ENCODE peak calls at places on chromosomes 1 and 21, in nine cellular contexts. N is GF-D8; R is anterior cingulate cortex; D is NCI-H774; W is thoracic aorta; T is posterior cingulate gyrus; O is activated gamma-delta T cell treated with Interleukin-2 at 50 U/mL for 16 hours; S is activated CD8-positive, alpha-beta memory T cell treated with anti-CD3 and anti-CD28 coated beads for 1 hour; H is choroid plexus epithelial cell. G is an unnamed sample.

GRCh38 chr1:40649592-40649930 is 15.9 kb downstream of the RIMS3 start:
- DNase-seq in N (no peak), R (no peak), D (no peak), W (no peak), T (peak), O (no peak), S (no peak), H (no peak), G (no peak)

GRCh38 chr1:243470492-243470891 is 214.7 kb downstream of the SDCCAG8 start:
- DNase-seq in N (no peak), R (no peak), D (peak), W (no peak), T (peak), O (no peak), S (no peak), H (no peak), G (no peak)

GRCh38 chr1:18373882-18374493 is 106.7 kb upstream of the KLHDC7A start:
- DNase-seq in N (no peak), R (no peak), D (no peak), W (no peak), T (peak), O (no peak), S (no peak), H (no peak), G (no peak)

GRCh38 chr1:3907031-3907534 is 7.0 kb upstream of the C1orf174 start:
- DNase-seq in N (no peak), R (no peak), D (no peak), W (no peak), T (peak), O (no peak), S (no peak), H (no peak), G (no peak)

GRCh38 chr1:15424146-15424667 is 14.0 kb upstream of the CTRC start:
- DNase-seq in N (peak), R (no peak), D (peak), W (no peak), T (peak), O (no peak), S (no peak), H (no peak), G (no peak)

GRCh38 chr1:20282544-20282943 is 8.1 kb upstream of the VWA5B1 start:
- DNase-seq in N (no peak), R (no peak), D (no peak), W (no peak), T (no peak), O (no peak), S (no peak), H (no peak), G (no peak)

GRCh38 chr1:197399691-197400521 is 131.9 kb downstream of the CRB1 start:
- DNase-seq in N (peak), R (no peak), D (no peak), W (no peak), T (no peak), O (no peak), S (no peak), H (peak), G (peak)

GRCh38 chr1:84303154-84303830 is 1.8 kb downstream of the SAMD13 start:
- DNase-seq in N (no peak), R (no peak), D (no peak), W (no peak), T (peak), O (no peak), S (no peak), H (peak), G (no peak)

GRCh38 chr1:208213786-208214185 is 30.4 kb downstream of the PLXNA2 start:
- DNase-seq in N (no peak), R (no peak), D (no peak), W (no peak), T (no peak), O (no peak), S (no peak), H (no peak), G (no peak)

GRCh38 chr1:63073530-63074306 is 248.6 kb upstream of the FOXD3 start:
- DNase-seq in N (no peak), R (no peak), D (no peak), W (no peak), T (peak), O (no peak), S (no peak), H (peak), G (no peak)

GRCh38 chr21:15222711-15223110 is 157.9 kb upstream of the NRIP1 start:
- DNase-seq in N (no peak), R (no peak), D (no peak), W (no peak), T (no peak), O (no peak), S (no peak), H (no peak), G (no peak)

GRCh38 chr1:245862812-245863540 is 644.1 kb downstream of the SMYD3 start:
- DNase-seq in N (no peak), R (no peak), D (no peak), W (no peak), T (no peak), O (no peak), S (no peak), H (no peak), G (no peak)

GRCh38 chr1:30029677-30030076 is 693.7 kb downstream of the MATN1 start:
- DNase-seq in N (no peak), R (no peak), D (no peak), W (no peak), T (no peak), O (no peak), S (no peak), H (no peak), G (no peak)

GRCh38 chr1:44250113-44250781 is 37.0 kb downstream of the DMAP1 start:
- DNase-seq in N (no peak), R (no peak), D (no peak), W (no peak), T (peak), O (no peak), S (no peak), H (no peak), G (no peak)

GRCh38 chr1:177517556-177517955 is 346.8 kb downstream of the BRINP2 start:
- DNase-seq in N (no peak), R (no peak), D (no peak), W (no peak), T (no peak), O (no peak), S (no peak), H (peak), G (peak)

GRCh38 chr21:31397515-31397926 is 53.5 kb upstream of the TIAM1 start:
- DNase-seq in N (no peak), R (no peak), D (no peak), W (no peak), T (no peak), O (no peak), S (no peak), H (no peak), G (no peak)

GRCh38 chr1:147080013-147080661 is 92.1 kb downstream of the PRKAB2 start:
- DNase-seq in N (no peak), R (no peak), D (peak), W (no peak), T (no peak), O (no peak), S (no peak), H (no peak), G (peak)

G was measured in adipocyte.